ENCODE peak calls at places on chromosomes 2 and 18, in eight cellular contexts. H is fibroblast of gingiva; J is aorta; L is G401; K is putamen; C is activated naive CD4-positive, alpha-beta T cell treated with anti-CD3 and anti-CD28 coated beads, Interleukin-2, amount 10 ng/mL, durations not matched to agents 7 days and 5 days; W is SJSA1; U is AG04450. F is an unnamed sample.
A peak's percentile ranks its signal among the peaks of the same experiment; 100 is the strongest.

GRCh38 chr2:217399288-217399687 is 539.4 kb upstream of the TNP1 start:
- DNase-seq in H (no peak), J (no peak), L (no peak), K (no peak), C (no peak), W (peak; percentile 30), U (peak; percentile 41), F (no peak)

GRCh38 chr18:56172527-56172926 is 465.9 kb downstream of the TXNL1 start:
- DNase-seq in H (no peak), J (no peak), L (no peak), K (no peak), C (no peak), W (no peak), U (no peak), F (no peak)

GRCh38 chr2:167404896-167405295 is 516.6 kb downstream of the XIRP2 start:
- DNase-seq in H (peak; percentile 25), J (no peak), L (no peak), K (no peak), C (no peak), W (no peak), U (no peak), F (no peak)

GRCh38 chr18:75210274-75211001 is at the start of gene TSHZ1:
- DNase-seq in H (peak; percentile 86), J (no peak), L (peak; percentile 94), K (peak; percentile 85), C (peak; percentile 80), W (peak; percentile 76), U (peak; percentile 44), F (peak; percentile 71)

GRCh38 chr18:35511428-35511827 is 13.7 kb upstream of the INO80C start:
- DNase-seq in H (no peak), J (no peak), L (no peak), K (no peak), C (no peak), W (no peak), U (no peak), F (no peak)

GRCh38 chr2:112277591-112278220 is 2.3 kb downstream of the ZC3H6 start:
- DNase-seq in H (no peak), J (no peak), L (no peak), K (no peak), C (no peak), W (no peak), U (no peak), F (no peak)

GRCh38 chr18:478679-479078 is 21.8 kb downstream of the COLEC12 start:
- DNase-seq in H (peak; percentile 79), J (no peak), L (no peak), K (no peak), C (no peak), W (no peak), U (no peak), F (no peak)

GRCh38 chr18:23805898-23806297 is 116.6 kb downstream of the LAMA3 start:
- DNase-seq in H (no peak), J (no peak), L (no peak), K (no peak), C (no peak), W (no peak), U (no peak), F (no peak)

GRCh38 chr2:199646439-199646838 is 188.7 kb upstream of the SATB2 start:
- DNase-seq in H (no peak), J (no peak), L (no peak), K (no peak), C (no peak), W (no peak), U (no peak), F (no peak)

GRCh38 chr2:100959225-100959880 is 42.7 kb upstream of the RPL31 start:
- DNase-seq in H (no peak), J (peak; percentile 3), L (peak; percentile 35), K (no peak), C (no peak), W (peak; percentile 11), U (no peak), F (no peak)

GRCh38 chr18:48950536-48951447 is at the start of gene SMAD7:
- DNase-seq in H (no peak), J (peak; percentile 83), L (peak; percentile 33), K (no peak), C (no peak), W (no peak), U (no peak), F (no peak)

GRCh38 chr2:27006602-27007415 is 26.0 kb upstream of the TMEM214 start:
- DNase-seq in H (no peak), J (no peak), L (no peak), K (no peak), C (no peak), W (no peak), U (no peak), F (no peak)

GRCh38 chr2:45404807-45405297 is 206.2 kb downstream of the SRBD1 start:
- DNase-seq in H (peak; percentile 31), J (no peak), L (no peak), K (no peak), C (no peak), W (no peak), U (no peak), F (no peak)

GRCh38 chr2:10486601-10487079 is 38.5 kb upstream of the ODC1 start:
- DNase-seq in H (no peak), J (peak; percentile 23), L (no peak), K (no peak), C (no peak), W (no peak), U (no peak), F (no peak)

GRCh38 chr2:207423886-207424285 is 105.9 kb upstream of the CREB1 start:
- DNase-seq in H (no peak), J (no peak), L (no peak), K (no peak), C (peak; percentile 57), W (peak; percentile 66), U (peak; percentile 80), F (peak; percentile 77)

GRCh38 chr2:226440119-226440917 is 359.3 kb downstream of the IRS1 start:
- DNase-seq in H (peak; percentile 67), J (no peak), L (no peak), K (no peak), C (no peak), W (peak; percentile 35), U (no peak), F (no peak)

GRCh38 chr2:99697811-99698568 is 208.2 kb upstream of the REV1 start:
- DNase-seq in H (peak; percentile 23), J (no peak), L (no peak), K (no peak), C (no peak), W (peak; percentile 23), U (peak; percentile 93), F (no peak)

GRCh38 chr18:36942264-36942663 is 113.3 kb downstream of the KIAA1328 start:
- DNase-seq in H (peak; percentile 29), J (no peak), L (no peak), K (no peak), C (no peak), W (no peak), U (peak; percentile 8), F (no peak)

GRCh38 chr2:23532311-23533013 is 147.5 kb downstream of the KLHL29 start:
- DNase-seq in H (no peak), J (no peak), L (no peak), K (no peak), C (peak; percentile 77), W (no peak), U (no peak), F (peak; percentile 38)

GRCh38 chr18:13526519-13526918 is 199.8 kb downstream of the FAM210A start:
- DNase-seq in H (no peak), J (no peak), L (no peak), K (no peak), C (no peak), W (no peak), U (no peak), F (no peak)

GRCh38 chr18:6949800-6950586 is 167.6 kb downstream of the LAMA1 start:
- DNase-seq in H (no peak), J (no peak), L (no peak), K (no peak), C (no peak), W (no peak), U (no peak), F (no peak)

GRCh38 chr2:191167766-191168165 is 17.0 kb upstream of the STAT4 start:
- DNase-seq in H (peak; percentile 93), J (no peak), L (no peak), K (no peak), C (no peak), W (no peak), U (no peak), F (no peak)

GRCh38 chr18:62450546-62451395 is 72.1 kb upstream of the ZCCHC2 start:
- DNase-seq in H (peak; percentile 84), J (peak; percentile 94), L (peak; percentile 88), K (no peak), C (no peak), W (peak; percentile 62), U (no peak), F (no peak)

GRCh38 chr18:44742741-44743311 is 62.1 kb downstream of the SETBP1 start:
- DNase-seq in H (peak; percentile 53), J (no peak), L (peak; percentile 98), K (peak; percentile 22), C (no peak), W (peak; percentile 36), U (peak; percentile 4), F (no peak)

GRCh38 chr2:86570069-86570468 is 6.8 kb upstream of the CHMP3 start:
- DNase-seq in H (no peak), J (no peak), L (no peak), K (no peak), C (no peak), W (no peak), U (no peak), F (no peak)

GRCh38 chr2:96664366-96664765 is 21.8 kb downstream of the FER1L5 start:
- DNase-seq in H (no peak), J (no peak), L (no peak), K (no peak), C (no peak), W (no peak), U (no peak), F (no peak)

GRCh38 chr2:227503433-227504406 is 31.8 kb downstream of the AGFG1 start:
- DNase-seq in H (peak; percentile 73), J (no peak), L (no peak), K (no peak), C (no peak), W (peak; percentile 18), U (no peak), F (no peak)

GRCh38 chr2:28224648-28225471 is 167.8 kb upstream of the FOSL2 start:
- DNase-seq in H (peak; percentile 97), J (no peak), L (no peak), K (no peak), C (no peak), W (peak; percentile 95), U (peak; percentile 79), F (no peak)

GRCh38 chr18:24019641-24020331 is 5.2 kb downstream of the TTC39C start:
- DNase-seq in H (no peak), J (no peak), L (no peak), K (no peak), C (peak; percentile 73), W (no peak), U (no peak), F (peak; percentile 78)

GRCh38 chr2:226673314-226673723 is 126.3 kb downstream of the IRS1 start:
- DNase-seq in H (peak; percentile 79), J (no peak), L (no peak), K (no peak), C (no peak), W (peak; percentile 52), U (peak; percentile 42), F (no peak)

GRCh38 chr18:79046522-79046921 is 22.7 kb upstream of the ATP9B start:
- DNase-seq in H (no peak), J (no peak), L (no peak), K (no peak), C (no peak), W (no peak), U (no peak), F (no peak)

GRCh38 chr18:76791106-76791505 is 31.3 kb upstream of the ZNF236 start:
- DNase-seq in H (no peak), J (no peak), L (no peak), K (no peak), C (no peak), W (no peak), U (no peak), F (no peak)

GRCh38 chr2:227461878-227462462 is 10.0 kb upstream of the AGFG1 start:
- DNase-seq in H (no peak), J (no peak), L (no peak), K (no peak), C (no peak), W (no peak), U (no peak), F (no peak)

GRCh38 chr2:168174761-168175160 is 72.6 kb downstream of the STK39 start:
- DNase-seq in H (no peak), J (no peak), L (no peak), K (no peak), C (peak; percentile 25), W (no peak), U (no peak), F (peak; percentile 50)

F was measured in activated CD4-positive, alpha-beta memory T cell treated with anti-CD3 and anti-CD28 coated beads, Interleukin-2, amount 10 ng/mL, durations not matched to agents 7 days and 5 days.